ENCODE peak calls at places on chromosomes 6 and 20, in eight cellular contexts. E, Q, U, M, N, A, W and S are unnamed samples.

GRCh38 chr6:30885999-30886896 is 1.9 kb downstream of the DDR1 start:
- DNase-seq in N (peak; percentile 48), U (peak; percentile 33), A (peak; percentile 79), Q (peak; percentile 67), W (no peak), M (peak; percentile 66), E (peak; percentile 65), S (no peak)

GRCh38 chr20:1265226-1265915 is 723 bp upstream of the SNPH start:
- DNase-seq in A (peak; percentile 43), N (no peak), W (no peak), E (no peak), M (no peak), Q (no peak), U (no peak), S (no peak)

GRCh38 chr6:110180228-110181008 is at the start of gene CDC40:
- DNase-seq in Q (peak; percentile 61), E (peak; percentile 67), M (peak; percentile 54), N (peak; percentile 49), W (no peak), U (peak; percentile 59), A (no peak), S (no peak)

GRCh38 chr20:19652591-19653026 is 105.4 kb upstream of the RIN2 start:
- DNase-seq in W (no peak), E (no peak), M (no peak), Q (no peak), N (no peak), U (no peak), A (no peak), S (no peak)

GRCh38 chr20:42419814-42420532 is 769.7 kb downstream of the PTPRT start:
- DNase-seq in U (no peak), M (no peak), Q (no peak), A (no peak), W (no peak), E (no peak), N (no peak), S (no peak)

GRCh38 chr6:156852147-156852857 is 75.1 kb downstream of the ARID1B start:
- DNase-seq in U (no peak), A (no peak), M (no peak), N (no peak), E (no peak), Q (no peak), W (no peak), S (no peak)

GRCh38 chr6:143556529-143556928 is 45.0 kb upstream of the FUCA2 start:
- DNase-seq in W (no peak), A (peak; percentile 93), M (no peak), Q (no peak), N (no peak), U (no peak), E (no peak), S (no peak)

GRCh38 chr20:46176744-46177378 is 58.7 kb downstream of the CD40 start:
- DNase-seq in M (peak; percentile 7), E (no peak), N (no peak), U (no peak), W (no peak), Q (no peak), A (no peak), S (no peak)

GRCh38 chr6:71446084-71446869 is 157.7 kb downstream of the OGFRL1 start:
- DNase-seq in Q (no peak), N (no peak), M (no peak), A (no peak), U (no peak), W (no peak), E (no peak), S (no peak)

GRCh38 chr20:2135018-2135417 is 33.4 kb downstream of the STK35 start:
- DNase-seq in U (no peak), E (no peak), Q (no peak), M (no peak), W (no peak), N (no peak), A (peak; percentile 22), S (no peak)

GRCh38 chr6:42197574-42198362 is 3.0 kb upstream of the GUCA1B start:
- DNase-seq in A (peak; percentile 87), M (no peak), Q (no peak), U (no peak), E (no peak), N (no peak), W (no peak), S (no peak)

GRCh38 chr20:58697867-58698703 is 5.5 kb downstream of the NPEPL1 start:
- DNase-seq in E (no peak), N (peak; percentile 11), Q (no peak), U (no peak), M (no peak), W (no peak), A (no peak), S (no peak)

GRCh38 chr6:52990342-52990741 is 4.7 kb downstream of the GSTA4 start:
- DNase-seq in Q (no peak), A (peak; percentile 56), E (no peak), U (no peak), N (no peak), W (no peak), M (no peak), S (no peak)

GRCh38 chr6:125789167-125789566 is 1.6 kb upstream of the NCOA7 start:
- DNase-seq in M (peak; percentile 36), A (no peak), Q (no peak), U (no peak), N (no peak), E (no peak), W (no peak), S (no peak)

GRCh38 chr6:109743739-109744138 is 52.6 kb downstream of the FIG4 start:
- DNase-seq in W (no peak), N (no peak), Q (no peak), E (no peak), M (no peak), U (no peak), A (peak; percentile 76), S (no peak)

GRCh38 chr6:119370063-119370462 is 20.5 kb upstream of the MAN1A1 start:
- DNase-seq in Q (no peak), M (no peak), W (no peak), U (no peak), N (no peak), E (no peak), A (no peak), S (no peak)

GRCh38 chr6:56311525-56311924 is 64.1 kb upstream of the COL21A1 start:
- DNase-seq in A (no peak), N (no peak), E (no peak), M (no peak), Q (no peak), U (no peak), W (no peak), S (no peak)

GRCh38 chr6:126076992-126077664 is 90.8 kb downstream of the TRMT11 start:
- DNase-seq in Q (no peak), W (no peak), M (no peak), N (no peak), A (no peak), E (no peak), U (no peak), S (no peak)

GRCh38 chr20:36238760-36239159 is 2.5 kb downstream of the AAR2 start:
- DNase-seq in W (no peak), Q (no peak), M (no peak), A (no peak), U (no peak), N (no peak), E (no peak), S (no peak)

GRCh38 chr6:90983462-90983861 is 396.6 kb upstream of the MAP3K7 start:
- DNase-seq in E (no peak), M (no peak), N (no peak), U (no peak), W (no peak), A (no peak), Q (no peak), S (no peak)

GRCh38 chr6:167670938-167671338 is 155.8 kb upstream of the AFDN start:
- DNase-seq in U (no peak), A (no peak), Q (no peak), N (no peak), W (no peak), E (no peak), M (no peak), S (no peak)

GRCh38 chr20:38728237-38728761 is 4.0 kb downstream of the SLC32A1 start:
- DNase-seq in U (no peak), W (no peak), Q (no peak), E (peak; percentile 26), M (no peak), N (no peak), A (no peak), S (no peak)
- H3K4me1 ChIP-seq in U (no peaks in the 10 kb centered on the region), W (peaks cover 18% of the 10 kb centered on the region), Q (peaks cover 5% of the 10 kb centered on the region), E (peaks cover 28% of the 10 kb centered on the region), M (peaks cover 59% of the 10 kb centered on the region), N (peaks cover 62% of the 10 kb centered on the region), A (no peaks in the 10 kb centered on the region), S (peaks cover 65% of the 10 kb centered on the region)

DNA sequence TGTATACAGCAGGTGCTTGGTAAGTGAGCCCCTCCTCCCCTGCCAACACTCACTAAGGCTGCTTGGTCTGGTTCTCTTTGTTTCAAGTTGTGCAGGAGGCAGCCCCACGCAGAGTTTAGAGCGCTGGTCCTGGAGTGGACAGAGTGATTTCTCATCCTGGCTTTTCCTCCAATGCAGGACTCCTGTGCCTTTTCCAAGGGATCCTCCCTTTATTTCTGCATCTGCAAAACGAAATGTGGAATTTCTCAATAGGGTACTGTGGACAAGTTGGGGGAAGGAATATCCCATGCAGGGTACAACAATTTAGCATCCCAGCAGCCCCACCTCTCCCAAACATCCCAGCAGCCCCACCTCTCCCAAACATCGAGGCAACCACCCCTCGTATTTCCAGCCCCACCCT is 30.6 kb upstream of the CCDC167 start:
- DNase-seq in E (peak; percentile 6), W (no peak), A (no peak), U (no peak), Q (no peak), N (no peak), M (no peak), S (no peak)
- H3K27me3 ChIP-seq in E (peaks cover 13% of the 10 kb centered on the region), W (peaks cover 8% of the 10 kb centered on the region), A (peaks cover 45% of the 10 kb centered on the region), U (no peaks in the 10 kb centered on the region), Q (peaks cover 62% of the 10 kb centered on the region), N (peaks cover 91% of the 10 kb centered on the region), M (no peaks in the 10 kb centered on the region), S (no peaks in the 10 kb centered on the region)

GRCh38 chr6:34182751-34183531 is 37.1 kb upstream of the GRM4 start:
- DNase-seq in N (no peak), A (no peak), U (no peak), Q (no peak), W (no peak), M (no peak), E (no peak), S (peak; percentile 55)
- H3K27ac ChIP-seq in N (no peak overlapping the region), A (no peak overlapping the region), U (no peak overlapping the region), Q (no peak overlapping the region), W (no peak overlapping the region), M (no peak overlapping the region), E (no peak overlapping the region), S (no peak overlapping the region)

DNA sequence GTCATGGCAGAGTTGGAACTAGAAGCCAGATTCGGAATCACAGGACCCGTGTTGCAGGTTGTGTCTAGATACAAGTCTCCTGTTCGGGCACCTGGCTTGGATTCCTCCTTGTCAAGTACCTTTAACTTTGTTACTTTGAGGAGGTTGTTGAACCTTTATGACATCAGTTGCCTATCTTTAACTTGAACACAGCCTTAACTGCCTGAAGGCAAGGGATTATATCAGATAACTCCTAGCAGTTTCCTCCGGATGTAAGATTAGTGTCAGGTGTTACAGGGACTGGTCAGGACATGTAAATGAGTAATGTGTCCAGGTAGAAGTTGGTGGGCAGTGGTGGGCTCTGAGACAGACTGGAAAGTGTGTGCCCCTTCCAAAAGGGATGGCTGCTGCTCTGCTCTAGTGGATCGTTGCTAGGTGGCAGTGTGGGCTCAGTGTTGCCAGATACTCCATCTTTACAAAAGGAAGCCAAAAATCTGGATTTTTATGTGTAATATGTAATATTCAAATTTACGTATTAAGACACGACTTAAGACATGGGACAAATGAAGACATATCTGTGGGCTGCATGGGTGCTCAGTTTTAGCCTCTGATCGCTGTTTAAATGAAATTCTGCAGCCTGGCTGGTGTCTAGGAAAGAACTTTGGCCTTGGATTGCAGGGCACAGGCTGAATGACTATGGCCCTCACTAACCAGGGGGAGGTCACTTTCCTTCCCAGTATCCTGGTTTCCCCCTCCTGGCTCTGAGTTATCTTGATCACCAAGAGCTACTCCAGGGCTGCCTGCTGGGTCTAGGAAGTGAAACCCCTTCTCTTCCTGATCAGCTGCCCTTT is 27.1 kb downstream of the CHMP4B start:
- DNase-seq in Q (no peak), N (no peak), E (no peak), M (no peak), A (no peak), W (no peak), U (no peak), S (no peak)
- H3K4me1 ChIP-seq in Q (peaks cover 74% of the 10 kb centered on the region), N (peaks cover 96% of the 10 kb centered on the region), E (peaks cover 63% of the 10 kb centered on the region), M (peaks cover 72% of the 10 kb centered on the region), A (no peaks in the 10 kb centered on the region), W (peaks cover 2% of the 10 kb centered on the region), U (peaks cover 48% of the 10 kb centered on the region), S (peaks cover 53% of the 10 kb centered on the region)